ENCODE peak calls at places on chromosomes 16 and 17, in four cellular contexts. H is A549, Z is GM12878, I is HepG2. F is an unnamed sample.

GRCh38 chr16:7456221-7456620 is 123.6 kb downstream of the RBFOX1 start:
- DNase-seq in H (no peak), Z (no peak), I (no peak), F (no peak)

GRCh38 chr17:4769628-4770027 is 2.1 kb upstream of the TM4SF5 start:
- DNase-seq in H (no peak), Z (no peak), I (peak; percentile 43), F (no peak)

GRCh38 chr16:89411335-89411850 is 79.0 kb downstream of the ANKRD11 start:
- DNase-seq in H (no peak), Z (no peak), I (no peak), F (no peak)

GRCh38 chr17:4565209-4566141 is 5.1 kb upstream of the GGT6 start:
- DNase-seq in H (peak; percentile 92), Z (no peak), I (peak; percentile 83), F (peak; percentile 80)

GRCh38 chr16:4679854-4680636 is 13.3 kb upstream of the NUDT16L1 start:
- DNase-seq in H (no peak), Z (no peak), I (no peak), F (no peak)

GRCh38 chr16:22623351-22623781 is 112.7 kb downstream of the NPIPB5 start:
- DNase-seq in H (no peak), Z (no peak), I (no peak), F (no peak)

GRCh38 chr16:22659933-22660332 is 149.2 kb downstream of the NPIPB5 start:
- DNase-seq in H (no peak), Z (no peak), I (no peak), F (no peak)

GRCh38 chr16:66904846-66905632 is 13.6 kb downstream of the CDH16 start:
- DNase-seq in H (no peak), Z (no peak), I (peak; percentile 88), F (no peak)

GRCh38 chr16:72427001-72427785 is 255.2 kb upstream of the PMFBP1 start:
- DNase-seq in H (no peak), Z (no peak), I (no peak), F (no peak)

GRCh38 chr16:67648088-67648763 is 3.3 kb downstream of the CARMIL2 start:
- DNase-seq in H (no peak), Z (no peak), I (no peak), F (peak; percentile 40)

GRCh38 chr17:81004336-81005015 is 12.8 kb downstream of the CHMP6 start:
- DNase-seq in H (no peak), Z (no peak), I (no peak), F (no peak)

GRCh38 chr17:67730706-67731105 is 13.0 kb downstream of the NOL11 start:
- DNase-seq in H (no peak), Z (no peak), I (no peak), F (no peak)

GRCh38 chr16:67278773-67279295 is 498 bp upstream of the PLEKHG4 start:
- DNase-seq in H (peak; percentile 89), Z (no peak), I (no peak), F (peak; percentile 94)

DNA sequence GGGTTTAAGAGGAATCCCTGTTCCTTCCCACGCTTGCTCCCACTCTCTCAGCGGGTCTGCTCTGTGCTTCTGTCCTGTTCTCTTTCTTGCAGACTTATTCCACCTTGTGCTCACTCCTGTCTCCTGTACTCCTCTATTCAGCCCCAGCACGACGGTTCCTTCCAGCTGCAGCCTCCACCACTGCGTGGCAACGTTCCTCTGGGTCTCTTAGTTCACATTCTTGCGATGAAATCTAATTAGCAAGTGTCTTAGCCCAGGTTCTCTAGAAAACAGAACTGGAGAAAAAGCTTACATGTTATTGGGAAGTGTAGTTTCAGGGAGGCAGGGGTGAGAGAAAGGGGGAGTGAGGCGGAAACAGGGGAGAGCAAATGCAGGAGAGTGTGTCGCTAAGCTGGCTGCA is 213.1 kb upstream of the NLRP1 start:
- DNase-seq in H (no peak), Z (no peak), I (no peak), F (no peak)
- TF ChIP-seq POLR2AphosphoS2 in H (no peak), Z (no peak), I (no peak), F (no peak)

GRCh38 chr17:82050152-82050760 is 1.4 kb downstream of the RFNG start:
- DNase-seq in H (no peak), Z (no peak), I (no peak), F (no peak)
- TF ChIP-seq POLR2AphosphoS2 in H (no peak), Z (no peak), I (no peak), F (no peak)

GRCh38 chr16:75319513-75320401 is 68.3 kb upstream of the BCAR1 start:
- DNase-seq in H (no peak), Z (peak; percentile 78), I (no peak), F (no peak)
- TF ChIP-seq POLR2AphosphoS2 in H (no peak), Z (no peak), I (no peak), F (no peak)

DNA sequence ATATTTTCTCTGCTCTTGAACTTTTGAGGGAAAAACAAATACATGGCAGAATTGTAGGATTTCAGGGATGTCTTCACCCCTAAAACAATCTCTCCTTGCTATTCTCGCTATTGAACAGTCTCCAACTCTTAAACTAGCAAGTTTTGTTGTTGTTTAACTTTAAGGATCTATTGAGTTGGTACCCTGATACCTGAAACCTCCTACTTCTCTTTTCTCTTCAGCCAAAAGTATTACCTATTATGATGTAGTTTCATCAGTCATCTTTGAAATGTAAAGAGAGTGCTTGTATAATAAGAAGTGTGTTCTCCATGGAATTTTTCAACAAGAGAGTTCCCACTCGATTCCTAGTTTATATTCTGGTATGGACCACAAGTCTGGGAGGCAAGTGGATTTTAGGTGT is 211.6 kb upstream of the TBX2 start:
- DNase-seq in H (no peak), Z (no peak), I (no peak), F (no peak)
- TF ChIP-seq POLR2AphosphoS2 in H (no peak), Z (no peak), I (no peak), F (no peak)

GRCh38 chr16:17777461-17777863 is 306.7 kb upstream of the XYLT1 start:
- DNase-seq in H (no peak), Z (no peak), I (peak; percentile 12), F (no peak)

GRCh38 chr16:17775061-17775460 is 304.3 kb upstream of the XYLT1 start:
- DNase-seq in H (no peak), Z (no peak), I (no peak), F (no peak)

GRCh38 chr16:17776465-17776864 is 305.7 kb upstream of the XYLT1 start:
- DNase-seq in H (no peak), Z (no peak), I (no peak), F (no peak)

GRCh38 chr16:17773698-17774101 is 302.9 kb upstream of the XYLT1 start:
- DNase-seq in H (no peak), Z (no peak), I (no peak), F (no peak)

GRCh38 chr16:17776888-17777287 is 306.1 kb upstream of the XYLT1 start:
- DNase-seq in H (no peak), Z (no peak), I (no peak), F (no peak)
- TF ChIP-seq POLR2AphosphoS2 in H (no peak), Z (no peak), I (no peak), F (no peak)

DNA sequence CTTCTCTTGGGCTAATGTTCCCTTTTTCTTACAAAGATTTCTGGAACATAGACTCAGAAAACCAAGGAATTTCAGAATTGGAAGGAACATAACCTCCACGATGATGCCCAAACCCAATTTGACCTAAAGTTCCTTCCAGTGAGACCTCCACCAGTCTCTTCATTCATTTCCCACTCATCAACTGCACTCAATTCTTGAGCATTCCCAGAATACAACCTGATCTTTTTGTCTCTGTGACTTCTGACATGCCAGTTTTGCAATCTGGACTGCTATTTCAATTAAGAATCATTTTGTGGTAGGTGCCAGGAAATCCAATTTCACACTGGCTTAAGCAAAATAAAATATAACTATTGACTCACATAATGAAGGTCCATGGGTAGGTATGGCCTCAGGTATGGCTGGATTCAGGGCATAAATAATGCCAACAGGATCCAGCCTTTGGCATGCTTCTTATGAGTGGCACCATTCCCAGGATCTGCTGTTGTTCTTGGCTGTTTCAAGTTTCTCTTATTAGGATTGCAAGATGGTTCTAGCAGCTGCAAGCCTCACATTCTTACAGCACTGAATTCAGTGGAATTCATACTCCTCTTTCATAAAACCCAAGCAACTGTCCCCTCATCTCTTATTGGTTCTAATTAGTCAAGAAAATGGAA is 184.3 kb downstream of the HS3ST4 start:
- DNase-seq in H (no peak), Z (no peak), I (no peak), F (no peak)
- TF ChIP-seq POLR2AphosphoS2 in H (no peak), Z (no peak), I (no peak), F (no peak)

F was measured in K562.